ENCODE peak calls at places on chromosome 9, in five cellular contexts. One of them, this sample, is unnamed.

GRCh38 chr9:116877072-116877471 is 190.0 kb downstream of the TRIM32 start:
- DNase-seq in hepatocyte: no peak
- DNase-seq in prostate gland: no peak
- DNase-seq in AG09309: no peak
- DNase-seq in fibroblast of villous mesenchyme: no peak
- DNase-seq in this sample: no peak

GRCh38 chr9:92911496-92912475 is 33.9 kb upstream of the ZNF484 start:
- DNase-seq in hepatocyte: peak; percentile 25
- DNase-seq in prostate gland: no peak
- DNase-seq in AG09309: no peak
- DNase-seq in fibroblast of villous mesenchyme: peak; percentile 27
- DNase-seq in this sample: no peak

GRCh38 chr9:35749515-35750255 is 598 bp downstream of the RGP1 start:
- DNase-seq in hepatocyte: peak; percentile 65
- DNase-seq in prostate gland: peak; percentile 20
- DNase-seq in AG09309: no peak
- DNase-seq in fibroblast of villous mesenchyme: no peak
- DNase-seq in this sample: no peak

GRCh38 chr9:110357510-110357909 is 19.8 kb upstream of the TXNDC8 start:
- DNase-seq in hepatocyte: no peak
- DNase-seq in prostate gland: no peak
- DNase-seq in AG09309: no peak
- DNase-seq in fibroblast of villous mesenchyme: no peak
- DNase-seq in this sample: no peak

GRCh38 chr9:117403848-117404247 is 11.0 kb downstream of the ASTN2 start:
- DNase-seq in hepatocyte: no peak
- DNase-seq in prostate gland: no peak
- DNase-seq in AG09309: no peak
- DNase-seq in fibroblast of villous mesenchyme: no peak
- DNase-seq in this sample: no peak

GRCh38 chr9:126062158-126062929 is 264.3 kb upstream of the MVB12B start:
- DNase-seq in hepatocyte: no peak
- DNase-seq in prostate gland: no peak
- DNase-seq in AG09309: no peak
- DNase-seq in fibroblast of villous mesenchyme: no peak
- DNase-seq in this sample: no peak

GRCh38 chr9:34452568-34452967 is 5.8 kb downstream of the FAM219A start:
- DNase-seq in hepatocyte: no peak
- DNase-seq in prostate gland: no peak
- DNase-seq in AG09309: no peak
- DNase-seq in fibroblast of villous mesenchyme: no peak
- DNase-seq in this sample: peak; percentile 36

GRCh38 chr9:131623655-131624330 is 78.5 kb downstream of the PRRT1B start:
- DNase-seq in hepatocyte: no peak
- DNase-seq in prostate gland: no peak
- DNase-seq in AG09309: no peak
- DNase-seq in fibroblast of villous mesenchyme: no peak
- DNase-seq in this sample: no peak

GRCh38 chr9:107280543-107280942 is 2.5 kb upstream of the RAD23B start:
- DNase-seq in hepatocyte: no peak
- DNase-seq in prostate gland: no peak
- DNase-seq in AG09309: no peak
- DNase-seq in fibroblast of villous mesenchyme: no peak
- DNase-seq in this sample: no peak

GRCh38 chr9:5582835-5583195 is 46.1 kb upstream of the RIC1 start:
- DNase-seq in hepatocyte: no peak
- DNase-seq in prostate gland: no peak
- DNase-seq in AG09309: peak; percentile 23
- DNase-seq in fibroblast of villous mesenchyme: peak; percentile 77
- DNase-seq in this sample: peak; percentile 88

GRCh38 chr9:32502459-32502858 is 23.5 kb downstream of the RIGI start:
- DNase-seq in hepatocyte: no peak
- DNase-seq in prostate gland: no peak
- DNase-seq in AG09309: no peak
- DNase-seq in fibroblast of villous mesenchyme: peak; percentile 34
- DNase-seq in this sample: peak; percentile 94

GRCh38 chr9:134913713-134914500 is 3.8 kb downstream of the FCN1 start:
- DNase-seq in hepatocyte: no peak
- DNase-seq in prostate gland: no peak
- DNase-seq in AG09309: no peak
- DNase-seq in fibroblast of villous mesenchyme: no peak
- DNase-seq in this sample: no peak

GRCh38 chr9:114506082-114506390 is 763 bp upstream of the WHRN start:
- DNase-seq in hepatocyte: no peak
- DNase-seq in prostate gland: no peak
- DNase-seq in AG09309: no peak
- DNase-seq in fibroblast of villous mesenchyme: no peak
- DNase-seq in this sample: no peak

GRCh38 chr9:114503522-114504340 is 1.5 kb downstream of the WHRN start:
- DNase-seq in hepatocyte: no peak
- DNase-seq in prostate gland: no peak
- DNase-seq in AG09309: no peak
- DNase-seq in fibroblast of villous mesenchyme: no peak
- DNase-seq in this sample: no peak

GRCh38 chr9:114503009-114503408 is 2.3 kb downstream of the WHRN start:
- DNase-seq in hepatocyte: no peak
- DNase-seq in prostate gland: peak; percentile 42
- DNase-seq in AG09309: no peak
- DNase-seq in fibroblast of villous mesenchyme: no peak
- DNase-seq in this sample: no peak

GRCh38 chr9:114505187-114506081 is at the start of gene WHRN:
- DNase-seq in hepatocyte: peak; percentile 98
- DNase-seq in prostate gland: peak; percentile 95
- DNase-seq in AG09309: peak; percentile 27
- DNase-seq in fibroblast of villous mesenchyme: peak; percentile 88
- DNase-seq in this sample: peak; percentile 83

GRCh38 chr9:114504341-114505186 is 709 bp downstream of the WHRN start:
- DNase-seq in hepatocyte: peak; percentile 72
- DNase-seq in prostate gland: peak; percentile 63
- DNase-seq in AG09309: no peak
- DNase-seq in fibroblast of villous mesenchyme: peak; percentile 42
- DNase-seq in this sample: peak; percentile 23
- TF ChIP-seq CTCF in hepatocyte: peak; percentile 45
- TF ChIP-seq CTCF in prostate gland: no peak
- TF ChIP-seq CTCF in AG09309: peak; percentile 53
- TF ChIP-seq CTCF in fibroblast of villous mesenchyme: peak; percentile 26
- TF ChIP-seq CTCF in this sample: peak; percentile 10

DNA sequence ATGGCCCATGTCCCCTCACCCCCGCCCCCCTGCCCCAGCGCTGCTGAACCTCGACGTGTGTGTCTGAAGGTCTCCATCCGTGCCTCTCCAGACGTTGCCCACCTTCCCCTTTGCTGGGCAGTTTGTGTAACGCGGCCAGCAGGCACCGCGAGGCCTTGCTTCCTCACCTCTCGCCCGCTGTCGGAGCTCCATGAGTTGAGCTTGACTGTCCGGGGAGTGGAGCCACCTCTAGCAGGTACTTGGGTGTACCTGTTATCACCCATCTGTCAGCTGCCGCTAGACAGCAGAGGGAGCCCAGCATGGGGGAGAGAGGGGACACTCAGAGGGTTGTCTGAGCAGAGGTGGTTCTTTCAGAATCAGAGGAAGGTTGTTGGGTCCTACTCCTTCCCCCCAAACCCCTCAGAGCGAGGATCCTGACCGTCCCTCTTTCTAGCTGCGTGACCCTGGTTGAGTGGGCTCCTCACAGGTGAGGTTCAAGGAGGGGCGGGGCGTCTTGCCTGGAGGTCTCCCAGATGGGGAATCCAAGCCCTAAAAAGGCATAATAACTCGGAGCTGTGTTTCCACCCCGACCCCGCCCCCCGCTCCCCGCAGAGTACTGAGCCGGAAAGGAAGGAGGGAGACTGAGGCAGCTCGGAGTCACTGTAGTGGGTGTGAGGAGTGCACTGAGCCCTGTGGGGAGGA is 184.8 kb downstream of the C9orf50 start:
- DNase-seq in hepatocyte: no peak
- DNase-seq in prostate gland: no peak
- DNase-seq in AG09309: no peak
- DNase-seq in fibroblast of villous mesenchyme: no peak
- DNase-seq in this sample: no peak
- H3K4me3 ChIP-seq in hepatocyte: peak overlapping the region; percentile 63
- H3K4me3 ChIP-seq in prostate gland: no peak overlapping the region
- H3K4me3 ChIP-seq in AG09309: no peak overlapping the region
- H3K4me3 ChIP-seq in fibroblast of villous mesenchyme: no peak overlapping the region
- H3K4me3 ChIP-seq in this sample: no peak overlapping the region

GRCh38 chr9:133463234-133463863 is 3.6 kb downstream of the CACFD1 start:
- DNase-seq in hepatocyte: no peak
- DNase-seq in prostate gland: no peak
- DNase-seq in AG09309: no peak
- DNase-seq in fibroblast of villous mesenchyme: no peak
- DNase-seq in this sample: no peak
- TF ChIP-seq CTCF in hepatocyte: no peak
- TF ChIP-seq CTCF in prostate gland: no peak
- TF ChIP-seq CTCF in AG09309: no peak
- TF ChIP-seq CTCF in fibroblast of villous mesenchyme: no peak
- TF ChIP-seq CTCF in this sample: no peak

GRCh38 chr9:81687521-81688261 is 1.7 kb downstream of the TLE1 start:
- DNase-seq in hepatocyte: peak; percentile 72
- DNase-seq in prostate gland: peak; percentile 56
- DNase-seq in AG09309: no peak
- DNase-seq in fibroblast of villous mesenchyme: no peak
- DNase-seq in this sample: peak; percentile 27

GRCh38 chr9:81683214-81683613 is 6.1 kb downstream of the TLE1 start:
- DNase-seq in hepatocyte: no peak
- DNase-seq in prostate gland: no peak
- DNase-seq in AG09309: no peak
- DNase-seq in fibroblast of villous mesenchyme: no peak
- DNase-seq in this sample: no peak

GRCh38 chr9:81686614-81687520 is 2.5 kb downstream of the TLE1 start:
- DNase-seq in hepatocyte: peak; percentile 93
- DNase-seq in prostate gland: peak; percentile 92
- DNase-seq in AG09309: no peak
- DNase-seq in fibroblast of villous mesenchyme: peak; percentile 86
- DNase-seq in this sample: peak; percentile 91

GRCh38 chr9:81683704-81684103 is 5.6 kb downstream of the TLE1 start:
- DNase-seq in hepatocyte: no peak
- DNase-seq in prostate gland: no peak
- DNase-seq in AG09309: no peak
- DNase-seq in fibroblast of villous mesenchyme: no peak
- DNase-seq in this sample: no peak

DNA sequence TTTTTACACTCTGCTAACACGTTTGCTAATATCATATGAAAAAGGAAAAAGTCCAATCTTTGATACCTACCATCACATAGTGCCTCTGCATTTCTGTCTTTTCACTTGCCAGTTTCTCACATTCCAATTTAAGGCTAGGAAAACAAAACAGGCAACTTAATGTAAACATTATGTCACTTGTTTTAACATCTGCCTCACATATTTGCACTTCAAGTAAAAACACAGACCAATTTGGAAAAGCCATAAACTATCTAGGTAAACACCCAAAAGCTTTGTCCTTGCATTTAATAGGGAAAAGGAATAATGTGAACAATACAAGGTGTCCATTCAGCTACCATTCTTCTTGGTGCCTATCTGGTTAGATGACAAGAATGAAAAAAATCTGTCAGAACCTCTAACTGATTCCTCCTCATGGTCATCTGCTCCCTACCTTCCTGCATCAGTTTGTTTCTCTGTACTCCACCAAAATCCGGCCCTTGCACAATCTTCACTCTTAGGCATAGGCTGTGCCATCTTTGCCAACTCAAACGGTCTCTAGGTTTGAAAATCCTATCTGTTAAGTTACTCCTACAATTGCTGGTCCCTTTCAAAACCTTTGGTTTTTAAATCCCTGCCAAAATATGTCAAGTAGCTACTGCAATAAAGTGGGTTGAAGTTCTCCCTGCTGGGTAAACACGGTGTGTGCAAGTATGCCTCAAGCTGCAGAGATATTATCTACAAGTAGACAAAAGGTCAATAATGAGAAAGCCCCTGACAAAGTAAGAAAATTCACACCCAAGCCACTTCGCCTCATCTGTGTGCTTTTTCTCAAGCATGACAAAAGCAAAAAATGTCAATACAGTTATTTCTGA is 3.4 kb downstream of the TLE1 start:
- DNase-seq in hepatocyte: peak; percentile 48
- DNase-seq in prostate gland: peak; percentile 48
- DNase-seq in AG09309: no peak
- DNase-seq in fibroblast of villous mesenchyme: peak; percentile 74
- DNase-seq in this sample: peak; percentile 57
- H3K4me3 ChIP-seq in hepatocyte: peak overlapping the region; percentile 52
- H3K4me3 ChIP-seq in prostate gland: no peak overlapping the region
- H3K4me3 ChIP-seq in AG09309: peak overlapping the region; percentile 80
- H3K4me3 ChIP-seq in fibroblast of villous mesenchyme: peak overlapping the region; percentile 78
- H3K4me3 ChIP-seq in this sample: peak overlapping the region; percentile 85

GRCh38 chr9:122126340-122127333 is 32.9 kb downstream of the NDUFA8 start:
- DNase-seq in hepatocyte: peak; percentile 41
- DNase-seq in prostate gland: no peak
- DNase-seq in AG09309: no peak
- DNase-seq in fibroblast of villous mesenchyme: no peak
- DNase-seq in this sample: peak; percentile 37
- TF ChIP-seq CTCF in hepatocyte: peak; percentile 10
- TF ChIP-seq CTCF in prostate gland: no peak
- TF ChIP-seq CTCF in AG09309: peak; percentile 5
- TF ChIP-seq CTCF in fibroblast of villous mesenchyme: peak; percentile 1
- TF ChIP-seq CTCF in this sample: no peak

GRCh38 chr9:95009459-95009858 is 283.0 kb downstream of the AOPEP start:
- DNase-seq in hepatocyte: no peak
- DNase-seq in prostate gland: no peak
- DNase-seq in AG09309: no peak
- DNase-seq in fibroblast of villous mesenchyme: no peak
- DNase-seq in this sample: no peak

GRCh38 chr9:95010431-95010838 is 283.9 kb downstream of the AOPEP start:
- DNase-seq in hepatocyte: no peak
- DNase-seq in prostate gland: no peak
- DNase-seq in AG09309: no peak
- DNase-seq in fibroblast of villous mesenchyme: no peak
- DNase-seq in this sample: no peak

GRCh38 chr9:95005276-95006141 is 279.0 kb downstream of the AOPEP start:
- DNase-seq in hepatocyte: no peak
- DNase-seq in prostate gland: no peak
- DNase-seq in AG09309: no peak
- DNase-seq in fibroblast of villous mesenchyme: peak; percentile 37
- DNase-seq in this sample: no peak

GRCh38 chr9:95007470-95007869 is 281.0 kb downstream of the AOPEP start:
- DNase-seq in hepatocyte: no peak
- DNase-seq in prostate gland: no peak
- DNase-seq in AG09309: no peak
- DNase-seq in fibroblast of villous mesenchyme: peak; percentile 57
- DNase-seq in this sample: no peak

GRCh38 chr9:95008151-95008771 is 281.8 kb downstream of the AOPEP start:
- DNase-seq in hepatocyte: peak; percentile 68
- DNase-seq in prostate gland: peak; percentile 52
- DNase-seq in AG09309: no peak
- DNase-seq in fibroblast of villous mesenchyme: peak; percentile 56
- DNase-seq in this sample: no peak
- H3K4me3 ChIP-seq in hepatocyte: peak overlapping the region; percentile 76
- H3K4me3 ChIP-seq in prostate gland: peak overlapping the region; percentile 64
- H3K4me3 ChIP-seq in AG09309: peak overlapping the region; percentile 57
- H3K4me3 ChIP-seq in fibroblast of villous mesenchyme: peak overlapping the region; percentile 74
- H3K4me3 ChIP-seq in this sample: no peak overlapping the region